ENCODE peak calls at places on chromosomes 1 and 21, in six cellular contexts. X is HuH-7; S is activated CD8-positive, alpha-beta memory T cell treated with anti-CD3 and anti-CD28 coated beads, Interleukin-2, amount 50 U/mL, for 48 hours; Q is left ventricle myocardium inferior; B is effector memory CD8-positive, alpha-beta T cell; L is GM03348. A is an unnamed sample.

GRCh38 chr1:53699981-53700380 is 39.0 kb downstream of the GLIS1 start:
- DNase-seq in X (no peak), S (no peak), Q (no peak), B (no peak), L (no peak), A (no peak)

GRCh38 chr1:53293123-53293522 is 34.7 kb downstream of the LRP8 start:
- DNase-seq in X (no peak), S (no peak), Q (no peak), B (no peak), L (peak; percentile 57), A (no peak)

GRCh38 chr1:147771216-147772125 is 11.1 kb upstream of the GJA5 start:
- DNase-seq in X (no peak), S (no peak), Q (peak; percentile 76), B (no peak), L (peak; percentile 47), A (no peak)

GRCh38 chr1:191993549-191993948 is 164.7 kb upstream of the RGS18 start:
- DNase-seq in X (peak; percentile 2), S (no peak), Q (no peak), B (no peak), L (no peak), A (no peak)

GRCh38 chr1:212313616-212314015 is 28.4 kb downstream of the PPP2R5A start:
- DNase-seq in X (no peak), S (no peak), Q (no peak), B (no peak), L (peak; percentile 74), A (no peak)

GRCh38 chr1:1752190-1752589 is 26.1 kb downstream of the NADK start:
- DNase-seq in X (no peak), S (no peak), Q (no peak), B (no peak), L (no peak), A (no peak)

GRCh38 chr1:225450491-225451191 is 22.8 kb upstream of the LBR start:
- DNase-seq in X (no peak), S (peak; percentile 52), Q (no peak), B (no peak), L (no peak), A (peak; percentile 60)

GRCh38 chr1:56034222-56034621 is 545.1 kb downstream of the PLPP3 start:
- DNase-seq in X (no peak), S (no peak), Q (no peak), B (no peak), L (peak; percentile 68), A (no peak)

GRCh38 chr1:63669151-63669961 is 76.1 kb downstream of the PGM1 start:
- DNase-seq in X (no peak), S (no peak), Q (no peak), B (no peak), L (no peak), A (no peak)

GRCh38 chr21:30425826-30426225 is at the start of gene KRTAP13-3:
- DNase-seq in X (no peak), S (no peak), Q (no peak), B (no peak), L (no peak), A (no peak)

GRCh38 chr1:108747128-108747827 is 804 bp downstream of the STXBP3 start:
- DNase-seq in X (peak; percentile 77), S (peak; percentile 68), Q (peak; percentile 71), B (peak; percentile 11), L (peak; percentile 89), A (peak; percentile 35)

GRCh38 chr1:57474097-57474750 is 50.4 kb upstream of the DAB1 start:
- DNase-seq in X (no peak), S (no peak), Q (no peak), B (no peak), L (peak; percentile 49), A (no peak)

GRCh38 chr1:16717174-16718108 is 22.9 kb upstream of the RNU1-4 start:
- DNase-seq in X (no peak), S (peak; percentile 49), Q (no peak), B (no peak), L (no peak), A (no peak)

GRCh38 chr1:3319874-3320245 is 134.6 kb upstream of the ARHGEF16 start:
- DNase-seq in X (peak; percentile 98), S (peak; percentile 57), Q (no peak), B (no peak), L (peak; percentile 78), A (peak; percentile 44)

GRCh38 chr21:38486221-38486620 is 12.1 kb downstream of the ERG start:
- DNase-seq in X (no peak), S (no peak), Q (no peak), B (no peak), L (peak; percentile 51), A (no peak)

GRCh38 chr1:171740987-171741871 is 636 bp downstream of the VAMP4 start:
- DNase-seq in X (peak; percentile 37), S (peak; percentile 61), Q (peak; percentile 25), B (peak; percentile 24), L (peak; percentile 51), A (peak; percentile 82)

GRCh38 chr1:232059726-232060360 is 433.3 kb downstream of the DISC1 start:
- DNase-seq in X (no peak), S (no peak), Q (no peak), B (no peak), L (no peak), A (no peak)

GRCh38 chr1:39799770-39800470 is 11.3 kb upstream of the BMP8B start:
- DNase-seq in X (peak; percentile 83), S (peak; percentile 89), Q (peak; percentile 64), B (peak; percentile 44), L (peak; percentile 86), A (peak; percentile 62)